ENCODE peak calls at places on chromosome 3, in seven cellular contexts. J, F, X, G, B, S and H are unnamed samples.

GRCh38 chr3:32278714-32279113 is 40.2 kb downstream of the CMTM8 start:
- DNase-seq in J (no peak), F (no peak), X (no peak), G (no peak), B (peak; percentile 77), S (peak; percentile 48), H (peak; percentile 55)

GRCh38 chr3:175704366-175705041 is 845.4 kb downstream of the NAALADL2 start:
- DNase-seq in J (no peak), F (no peak), X (no peak), G (no peak), B (no peak), S (no peak), H (no peak)

GRCh38 chr3:111236833-111237713 is 165.5 kb downstream of the NECTIN3 start:
- DNase-seq in J (peak; percentile 38), F (no peak), X (no peak), G (no peak), B (peak; percentile 24), S (peak; percentile 70), H (no peak)

GRCh38 chr3:21544076-21544462 is 206.9 kb downstream of the ZNF385D start:
- DNase-seq in J (no peak), F (no peak), X (no peak), G (no peak), B (no peak), S (peak; percentile 7), H (no peak)

GRCh38 chr3:177210744-177211502 is 13.6 kb upstream of the TBL1XR1 start:
- DNase-seq in J (no peak), F (no peak), X (no peak), G (no peak), B (no peak), S (no peak), H (peak; percentile 62)

GRCh38 chr3:71504250-71505036 is 79.1 kb downstream of the FOXP1 start:
- DNase-seq in J (no peak), F (no peak), X (no peak), G (no peak), B (peak; percentile 90), S (peak; percentile 92), H (peak; percentile 82)

GRCh38 chr3:131705558-131706051 is 202.8 kb upstream of the MRPL3 start:
- DNase-seq in J (peak; percentile 95), F (no peak), X (no peak), G (no peak), B (peak; percentile 7), S (no peak), H (no peak)

GRCh38 chr3:115348391-115348790 is 201.3 kb upstream of the ZBTB20 start:
- DNase-seq in J (no peak), F (no peak), X (no peak), G (no peak), B (no peak), S (no peak), H (no peak)

GRCh38 chr3:13249630-13250395 is 170.3 kb downstream of the NUP210 start:
- DNase-seq in J (no peak), F (no peak), X (no peak), G (no peak), B (no peak), S (no peak), H (no peak)

GRCh38 chr3:65052101-65052500 is 364.3 kb upstream of the ADAMTS9 start:
- DNase-seq in J (no peak), F (no peak), X (no peak), G (no peak), B (peak; percentile 45), S (no peak), H (no peak)

GRCh38 chr3:101039285-101039684 is 46.1 kb upstream of the ABI3BP start:
- DNase-seq in J (peak; percentile 36), F (no peak), X (no peak), G (no peak), B (no peak), S (no peak), H (no peak)

GRCh38 chr3:42189071-42189470 is 76.9 kb downstream of the CCK start:
- DNase-seq in J (no peak), F (no peak), X (no peak), G (no peak), B (no peak), S (no peak), H (no peak)

GRCh38 chr3:16658933-16659793 is 53.9 kb upstream of the DAZL start:
- DNase-seq in J (no peak), F (peak; percentile 45), X (peak; percentile 20), G (no peak), B (peak; percentile 5), S (no peak), H (peak; percentile 94)

GRCh38 chr3:171810278-171811058 is at the start of gene PLD1:
- DNase-seq in J (peak; percentile 74), F (peak; percentile 62), X (peak; percentile 86), G (no peak), B (peak; percentile 88), S (peak; percentile 82), H (peak; percentile 96)

GRCh38 chr3:170038434-170039110 is 777 bp downstream of the GPR160 start:
- DNase-seq in J (peak; percentile 54), F (peak; percentile 57), X (peak; percentile 66), G (peak; percentile 58), B (no peak), S (no peak), H (peak; percentile 55)

GRCh38 chr3:147351301-147351700 is 55.0 kb downstream of the ZIC4 start:
- DNase-seq in J (no peak), F (no peak), X (no peak), G (no peak), B (no peak), S (no peak), H (no peak)